ENCODE peak calls at places on chromosomes 6 and 20, in five cellular contexts. One of them, this sample, is unnamed.

GRCh38 chr6:147888374-147888773 is 379.9 kb downstream of the SAMD5 start:
- DNase-seq in mucosa of descending colon: no peak
- DNase-seq in activated T-cell treated with anti-CD3 and anti-CD28 coated beads, Interleukin-2, amount 50 U/mL, for 48 hours: no peak
- DNase-seq in activated gamma-delta T cell treated with anti-CD3 and anti-CD28 coated beads, Interleukin-2, amount 50 U/mL, for 16 hours: no peak
- DNase-seq in EL: no peak
- DNase-seq in this sample: no peak

GRCh38 chr6:157471895-157472686 is 91.1 kb downstream of the ZDHHC14 start:
- DNase-seq in mucosa of descending colon: no peak
- DNase-seq in activated gamma-delta T cell treated with anti-CD3 and anti-CD28 coated beads, Interleukin-2, amount 50 U/mL, for 16 hours: no peak
- DNase-seq in EL: no peak
- DNase-seq in activated T-cell treated with anti-CD3 and anti-CD28 coated beads, Interleukin-2, amount 50 U/mL, for 48 hours: no peak
- DNase-seq in this sample: no peak

GRCh38 chr20:6142348-6142993 is 19.6 kb upstream of the FERMT1 start:
- DNase-seq in mucosa of descending colon: no peak
- DNase-seq in EL: peak
- DNase-seq in activated T-cell treated with anti-CD3 and anti-CD28 coated beads, Interleukin-2, amount 50 U/mL, for 48 hours: peak
- DNase-seq in activated gamma-delta T cell treated with anti-CD3 and anti-CD28 coated beads, Interleukin-2, amount 50 U/mL, for 16 hours: peak
- DNase-seq in this sample: no peak

GRCh38 chr6:15247214-15247749 is 1.4 kb downstream of the JARID2 start:
- DNase-seq in EL: no peak
- DNase-seq in activated T-cell treated with anti-CD3 and anti-CD28 coated beads, Interleukin-2, amount 50 U/mL, for 48 hours: no peak
- DNase-seq in mucosa of descending colon: no peak
- DNase-seq in activated gamma-delta T cell treated with anti-CD3 and anti-CD28 coated beads, Interleukin-2, amount 50 U/mL, for 16 hours: no peak
- DNase-seq in this sample: no peak

GRCh38 chr20:62754122-62754990 is 41.9 kb upstream of the MRGBP start:
- DNase-seq in activated T-cell treated with anti-CD3 and anti-CD28 coated beads, Interleukin-2, amount 50 U/mL, for 48 hours: no peak
- DNase-seq in activated gamma-delta T cell treated with anti-CD3 and anti-CD28 coated beads, Interleukin-2, amount 50 U/mL, for 16 hours: no peak
- DNase-seq in mucosa of descending colon: no peak
- DNase-seq in EL: no peak
- DNase-seq in this sample: no peak

GRCh38 chr6:6875818-6876470 is 231.8 kb upstream of the RREB1 start:
- DNase-seq in EL: peak
- DNase-seq in activated T-cell treated with anti-CD3 and anti-CD28 coated beads, Interleukin-2, amount 50 U/mL, for 48 hours: no peak
- DNase-seq in mucosa of descending colon: no peak
- DNase-seq in activated gamma-delta T cell treated with anti-CD3 and anti-CD28 coated beads, Interleukin-2, amount 50 U/mL, for 16 hours: no peak
- DNase-seq in this sample: no peak

GRCh38 chr6:162260024-162260423 is 467.5 kb downstream of the PRKN start:
- DNase-seq in activated T-cell treated with anti-CD3 and anti-CD28 coated beads, Interleukin-2, amount 50 U/mL, for 48 hours: no peak
- DNase-seq in mucosa of descending colon: no peak
- DNase-seq in activated gamma-delta T cell treated with anti-CD3 and anti-CD28 coated beads, Interleukin-2, amount 50 U/mL, for 16 hours: no peak
- DNase-seq in EL: no peak
- DNase-seq in this sample: no peak

GRCh38 chr20:40532103-40532502 is 156.9 kb downstream of the MAFB start:
- DNase-seq in mucosa of descending colon: no peak
- DNase-seq in activated T-cell treated with anti-CD3 and anti-CD28 coated beads, Interleukin-2, amount 50 U/mL, for 48 hours: peak
- DNase-seq in EL: no peak
- DNase-seq in activated gamma-delta T cell treated with anti-CD3 and anti-CD28 coated beads, Interleukin-2, amount 50 U/mL, for 16 hours: no peak
- DNase-seq in this sample: no peak

GRCh38 chr6:123770247-123770949 is 33.3 kb upstream of the NKAIN2 start:
- DNase-seq in EL: no peak
- DNase-seq in activated T-cell treated with anti-CD3 and anti-CD28 coated beads, Interleukin-2, amount 50 U/mL, for 48 hours: no peak
- DNase-seq in mucosa of descending colon: no peak
- DNase-seq in activated gamma-delta T cell treated with anti-CD3 and anti-CD28 coated beads, Interleukin-2, amount 50 U/mL, for 16 hours: no peak
- DNase-seq in this sample: no peak

GRCh38 chr6:46217671-46218131 is 46.9 kb upstream of the ENPP5 start:
- DNase-seq in mucosa of descending colon: no peak
- DNase-seq in activated gamma-delta T cell treated with anti-CD3 and anti-CD28 coated beads, Interleukin-2, amount 50 U/mL, for 16 hours: no peak
- DNase-seq in EL: no peak
- DNase-seq in activated T-cell treated with anti-CD3 and anti-CD28 coated beads, Interleukin-2, amount 50 U/mL, for 48 hours: no peak
- DNase-seq in this sample: no peak

GRCh38 chr6:107769053-107769658 is 55.0 kb downstream of the SCML4 start:
- DNase-seq in EL: no peak
- DNase-seq in mucosa of descending colon: no peak
- DNase-seq in activated T-cell treated with anti-CD3 and anti-CD28 coated beads, Interleukin-2, amount 50 U/mL, for 48 hours: no peak
- DNase-seq in activated gamma-delta T cell treated with anti-CD3 and anti-CD28 coated beads, Interleukin-2, amount 50 U/mL, for 16 hours: no peak
- DNase-seq in this sample: no peak

GRCh38 chr6:692356-692851 is 535 bp downstream of the EXOC2 start:
- DNase-seq in activated gamma-delta T cell treated with anti-CD3 and anti-CD28 coated beads, Interleukin-2, amount 50 U/mL, for 16 hours: peak
- DNase-seq in mucosa of descending colon: peak
- DNase-seq in EL: peak
- DNase-seq in activated T-cell treated with anti-CD3 and anti-CD28 coated beads, Interleukin-2, amount 50 U/mL, for 48 hours: peak
- DNase-seq in this sample: peak

GRCh38 chr6:69416739-69417138 is 380.1 kb downstream of the LMBRD1 start:
- DNase-seq in mucosa of descending colon: no peak
- DNase-seq in activated gamma-delta T cell treated with anti-CD3 and anti-CD28 coated beads, Interleukin-2, amount 50 U/mL, for 16 hours: no peak
- DNase-seq in EL: peak
- DNase-seq in activated T-cell treated with anti-CD3 and anti-CD28 coated beads, Interleukin-2, amount 50 U/mL, for 48 hours: no peak
- DNase-seq in this sample: no peak

GRCh38 chr6:170049641-170050491 is 241.0 kb downstream of the DLL1 start:
- DNase-seq in EL: peak
- DNase-seq in activated T-cell treated with anti-CD3 and anti-CD28 coated beads, Interleukin-2, amount 50 U/mL, for 48 hours: no peak
- DNase-seq in activated gamma-delta T cell treated with anti-CD3 and anti-CD28 coated beads, Interleukin-2, amount 50 U/mL, for 16 hours: no peak
- DNase-seq in mucosa of descending colon: peak
- DNase-seq in this sample: peak

GRCh38 chr20:6636209-6637159 is 131.0 kb upstream of the BMP2 start:
- DNase-seq in activated T-cell treated with anti-CD3 and anti-CD28 coated beads, Interleukin-2, amount 50 U/mL, for 48 hours: no peak
- DNase-seq in EL: peak
- DNase-seq in mucosa of descending colon: no peak
- DNase-seq in activated gamma-delta T cell treated with anti-CD3 and anti-CD28 coated beads, Interleukin-2, amount 50 U/mL, for 16 hours: no peak
- DNase-seq in this sample: no peak

GRCh38 chr6:36839819-36840379 is 655 bp upstream of the CPNE5 start:
- DNase-seq in EL: peak
- DNase-seq in activated T-cell treated with anti-CD3 and anti-CD28 coated beads, Interleukin-2, amount 50 U/mL, for 48 hours: peak
- DNase-seq in activated gamma-delta T cell treated with anti-CD3 and anti-CD28 coated beads, Interleukin-2, amount 50 U/mL, for 16 hours: no peak
- DNase-seq in mucosa of descending colon: peak
- DNase-seq in this sample: no peak

GRCh38 chr6:14682821-14683220 is 563.0 kb upstream of the JARID2 start:
- DNase-seq in EL: peak
- DNase-seq in activated gamma-delta T cell treated with anti-CD3 and anti-CD28 coated beads, Interleukin-2, amount 50 U/mL, for 16 hours: no peak
- DNase-seq in activated T-cell treated with anti-CD3 and anti-CD28 coated beads, Interleukin-2, amount 50 U/mL, for 48 hours: no peak
- DNase-seq in mucosa of descending colon: no peak
- DNase-seq in this sample: no peak

GRCh38 chr6:108030223-108030622 is 44.3 kb downstream of the OSTM1 start:
- DNase-seq in activated T-cell treated with anti-CD3 and anti-CD28 coated beads, Interleukin-2, amount 50 U/mL, for 48 hours: no peak
- DNase-seq in mucosa of descending colon: no peak
- DNase-seq in activated gamma-delta T cell treated with anti-CD3 and anti-CD28 coated beads, Interleukin-2, amount 50 U/mL, for 16 hours: no peak
- DNase-seq in EL: no peak
- DNase-seq in this sample: no peak

GRCh38 chr6:167409078-167409477 is 84.2 kb downstream of the TTLL2 start:
- DNase-seq in activated gamma-delta T cell treated with anti-CD3 and anti-CD28 coated beads, Interleukin-2, amount 50 U/mL, for 16 hours: no peak
- DNase-seq in activated T-cell treated with anti-CD3 and anti-CD28 coated beads, Interleukin-2, amount 50 U/mL, for 48 hours: no peak
- DNase-seq in mucosa of descending colon: no peak
- DNase-seq in EL: no peak
- DNase-seq in this sample: no peak

GRCh38 chr20:40173877-40174276 is 515.2 kb downstream of the MAFB start:
- DNase-seq in activated T-cell treated with anti-CD3 and anti-CD28 coated beads, Interleukin-2, amount 50 U/mL, for 48 hours: no peak
- DNase-seq in mucosa of descending colon: no peak
- DNase-seq in EL: no peak
- DNase-seq in activated gamma-delta T cell treated with anti-CD3 and anti-CD28 coated beads, Interleukin-2, amount 50 U/mL, for 16 hours: no peak
- DNase-seq in this sample: no peak

GRCh38 chr6:6811151-6812002 is 222.9 kb downstream of the LY86 start:
- DNase-seq in EL: peak
- DNase-seq in mucosa of descending colon: peak
- DNase-seq in activated T-cell treated with anti-CD3 and anti-CD28 coated beads, Interleukin-2, amount 50 U/mL, for 48 hours: no peak
- DNase-seq in activated gamma-delta T cell treated with anti-CD3 and anti-CD28 coated beads, Interleukin-2, amount 50 U/mL, for 16 hours: no peak
- DNase-seq in this sample: no peak

GRCh38 chr20:64077876-64078551 is 1.3 kb downstream of the RGS19 start:
- DNase-seq in activated gamma-delta T cell treated with anti-CD3 and anti-CD28 coated beads, Interleukin-2, amount 50 U/mL, for 16 hours: peak
- DNase-seq in EL: no peak
- DNase-seq in activated T-cell treated with anti-CD3 and anti-CD28 coated beads, Interleukin-2, amount 50 U/mL, for 48 hours: peak
- DNase-seq in mucosa of descending colon: no peak
- DNase-seq in this sample: no peak

GRCh38 chr6:170273191-170273590 is 17.7 kb downstream of the DLL1 start:
- DNase-seq in mucosa of descending colon: peak
- DNase-seq in EL: no peak
- DNase-seq in activated gamma-delta T cell treated with anti-CD3 and anti-CD28 coated beads, Interleukin-2, amount 50 U/mL, for 16 hours: no peak
- DNase-seq in activated T-cell treated with anti-CD3 and anti-CD28 coated beads, Interleukin-2, amount 50 U/mL, for 48 hours: no peak
- DNase-seq in this sample: no peak

GRCh38 chr20:47993035-47993755 is 207.9 kb upstream of the SULF2 start:
- DNase-seq in mucosa of descending colon: no peak
- DNase-seq in activated gamma-delta T cell treated with anti-CD3 and anti-CD28 coated beads, Interleukin-2, amount 50 U/mL, for 16 hours: no peak
- DNase-seq in EL: no peak
- DNase-seq in activated T-cell treated with anti-CD3 and anti-CD28 coated beads, Interleukin-2, amount 50 U/mL, for 48 hours: no peak
- DNase-seq in this sample: no peak

GRCh38 chr20:17066955-17067354 is 159.9 kb upstream of the PCSK2 start:
- DNase-seq in activated T-cell treated with anti-CD3 and anti-CD28 coated beads, Interleukin-2, amount 50 U/mL, for 48 hours: no peak
- DNase-seq in mucosa of descending colon: no peak
- DNase-seq in EL: no peak
- DNase-seq in activated gamma-delta T cell treated with anti-CD3 and anti-CD28 coated beads, Interleukin-2, amount 50 U/mL, for 16 hours: no peak
- DNase-seq in this sample: no peak

GRCh38 chr6:128981716-128982115 is 98.8 kb downstream of the LAMA2 start:
- DNase-seq in EL: peak
- DNase-seq in mucosa of descending colon: no peak
- DNase-seq in activated T-cell treated with anti-CD3 and anti-CD28 coated beads, Interleukin-2, amount 50 U/mL, for 48 hours: no peak
- DNase-seq in activated gamma-delta T cell treated with anti-CD3 and anti-CD28 coated beads, Interleukin-2, amount 50 U/mL, for 16 hours: no peak
- DNase-seq in this sample: no peak

GRCh38 chr20:56285496-56285895 is 37.0 kb downstream of the MC3R start:
- DNase-seq in activated gamma-delta T cell treated with anti-CD3 and anti-CD28 coated beads, Interleukin-2, amount 50 U/mL, for 16 hours: no peak
- DNase-seq in mucosa of descending colon: no peak
- DNase-seq in activated T-cell treated with anti-CD3 and anti-CD28 coated beads, Interleukin-2, amount 50 U/mL, for 48 hours: no peak
- DNase-seq in EL: no peak
- DNase-seq in this sample: no peak

GRCh38 chr6:23842760-23843159 is 283.3 kb upstream of the NRSN1 start:
- DNase-seq in activated T-cell treated with anti-CD3 and anti-CD28 coated beads, Interleukin-2, amount 50 U/mL, for 48 hours: no peak
- DNase-seq in activated gamma-delta T cell treated with anti-CD3 and anti-CD28 coated beads, Interleukin-2, amount 50 U/mL, for 16 hours: no peak
- DNase-seq in mucosa of descending colon: no peak
- DNase-seq in EL: no peak
- DNase-seq in this sample: no peak

GRCh38 chr6:80523531-80523970 is 417.1 kb downstream of the BCKDHB start:
- DNase-seq in activated T-cell treated with anti-CD3 and anti-CD28 coated beads, Interleukin-2, amount 50 U/mL, for 48 hours: no peak
- DNase-seq in EL: no peak
- DNase-seq in activated gamma-delta T cell treated with anti-CD3 and anti-CD28 coated beads, Interleukin-2, amount 50 U/mL, for 16 hours: no peak
- DNase-seq in mucosa of descending colon: no peak
- DNase-seq in this sample: no peak

GRCh38 chr6:33983109-33983475 is 162.8 kb downstream of the GRM4 start:
- DNase-seq in activated T-cell treated with anti-CD3 and anti-CD28 coated beads, Interleukin-2, amount 50 U/mL, for 48 hours: no peak
- DNase-seq in EL: peak
- DNase-seq in activated gamma-delta T cell treated with anti-CD3 and anti-CD28 coated beads, Interleukin-2, amount 50 U/mL, for 16 hours: no peak
- DNase-seq in mucosa of descending colon: peak
- DNase-seq in this sample: peak

GRCh38 chr6:85460154-85460950 is 10.5 kb downstream of the NT5E start:
- DNase-seq in mucosa of descending colon: no peak
- DNase-seq in activated T-cell treated with anti-CD3 and anti-CD28 coated beads, Interleukin-2, amount 50 U/mL, for 48 hours: no peak
- DNase-seq in EL: no peak
- DNase-seq in activated gamma-delta T cell treated with anti-CD3 and anti-CD28 coated beads, Interleukin-2, amount 50 U/mL, for 16 hours: no peak
- DNase-seq in this sample: no peak

GRCh38 chr20:48983423-48984400 is 62.2 kb downstream of the ARFGEF2 start:
- DNase-seq in activated gamma-delta T cell treated with anti-CD3 and anti-CD28 coated beads, Interleukin-2, amount 50 U/mL, for 16 hours: no peak
- DNase-seq in mucosa of descending colon: no peak
- DNase-seq in activated T-cell treated with anti-CD3 and anti-CD28 coated beads, Interleukin-2, amount 50 U/mL, for 48 hours: no peak
- DNase-seq in EL: peak
- DNase-seq in this sample: no peak

GRCh38 chr6:39231844-39232243 is 2.6 kb upstream of the KCNK5 start:
- DNase-seq in activated T-cell treated with anti-CD3 and anti-CD28 coated beads, Interleukin-2, amount 50 U/mL, for 48 hours: no peak
- DNase-seq in EL: no peak
- DNase-seq in activated gamma-delta T cell treated with anti-CD3 and anti-CD28 coated beads, Interleukin-2, amount 50 U/mL, for 16 hours: no peak
- DNase-seq in mucosa of descending colon: no peak
- DNase-seq in this sample: no peak

GRCh38 chr6:80457044-80457933 is 350.8 kb downstream of the BCKDHB start:
- DNase-seq in activated T-cell treated with anti-CD3 and anti-CD28 coated beads, Interleukin-2, amount 50 U/mL, for 48 hours: no peak
- DNase-seq in EL: peak
- DNase-seq in activated gamma-delta T cell treated with anti-CD3 and anti-CD28 coated beads, Interleukin-2, amount 50 U/mL, for 16 hours: no peak
- DNase-seq in mucosa of descending colon: no peak
- DNase-seq in this sample: peak

GRCh38 chr20:50054626-50055511 is 58.1 kb downstream of the UBE2V1 start:
- DNase-seq in activated T-cell treated with anti-CD3 and anti-CD28 coated beads, Interleukin-2, amount 50 U/mL, for 48 hours: no peak
- DNase-seq in mucosa of descending colon: no peak
- DNase-seq in activated gamma-delta T cell treated with anti-CD3 and anti-CD28 coated beads, Interleukin-2, amount 50 U/mL, for 16 hours: no peak
- DNase-seq in EL: no peak
- DNase-seq in this sample: no peak

GRCh38 chr20:2032168-2032567 is 38.3 kb upstream of the PDYN start:
- DNase-seq in mucosa of descending colon: no peak
- DNase-seq in activated gamma-delta T cell treated with anti-CD3 and anti-CD28 coated beads, Interleukin-2, amount 50 U/mL, for 16 hours: no peak
- DNase-seq in activated T-cell treated with anti-CD3 and anti-CD28 coated beads, Interleukin-2, amount 50 U/mL, for 48 hours: no peak
- DNase-seq in EL: peak
- DNase-seq in this sample: no peak

GRCh38 chr6:1131285-1132079 is 180.4 kb upstream of the FOXQ1 start:
- DNase-seq in mucosa of descending colon: no peak
- DNase-seq in activated T-cell treated with anti-CD3 and anti-CD28 coated beads, Interleukin-2, amount 50 U/mL, for 48 hours: no peak
- DNase-seq in activated gamma-delta T cell treated with anti-CD3 and anti-CD28 coated beads, Interleukin-2, amount 50 U/mL, for 16 hours: no peak
- DNase-seq in EL: peak
- DNase-seq in this sample: no peak

GRCh38 chr6:96836579-96837137 is 619 bp downstream of the GPR63 start:
- DNase-seq in activated gamma-delta T cell treated with anti-CD3 and anti-CD28 coated beads, Interleukin-2, amount 50 U/mL, for 16 hours: no peak
- DNase-seq in mucosa of descending colon: no peak
- DNase-seq in EL: peak
- DNase-seq in activated T-cell treated with anti-CD3 and anti-CD28 coated beads, Interleukin-2, amount 50 U/mL, for 48 hours: no peak
- DNase-seq in this sample: no peak

GRCh38 chr20:54860716-54861115 is 385.3 kb downstream of the DOK5 start:
- DNase-seq in activated gamma-delta T cell treated with anti-CD3 and anti-CD28 coated beads, Interleukin-2, amount 50 U/mL, for 16 hours: no peak
- DNase-seq in mucosa of descending colon: no peak
- DNase-seq in activated T-cell treated with anti-CD3 and anti-CD28 coated beads, Interleukin-2, amount 50 U/mL, for 48 hours: no peak
- DNase-seq in EL: no peak
- DNase-seq in this sample: no peak

This sample was measured in sigmoid colon.